ENCODE peak calls at places on chromosomes 6 and 20, in four cellular contexts. One of them, this sample, is unnamed.

GRCh38 chr6:65908065-65908464 is 201.0 kb upstream of the EYS start:
- DNase-seq in esophagus squamous epithelium: no peak
- DNase-seq in uterus: no peak
- DNase-seq in heart left ventricle: no peak
- DNase-seq in this sample: no peak

GRCh38 chr20:39109933-39110818 is 148.0 kb downstream of the DHX35 start:
- DNase-seq in uterus: no peak
- DNase-seq in esophagus squamous epithelium: no peak
- DNase-seq in heart left ventricle: no peak
- DNase-seq in this sample: no peak

GRCh38 chr6:52310932-52311331 is 26.4 kb upstream of the MCM3 start:
- DNase-seq in uterus: no peak
- DNase-seq in esophagus squamous epithelium: no peak
- DNase-seq in heart left ventricle: no peak
- DNase-seq in this sample: no peak

GRCh38 chr6:119173249-119174084 is 95.0 kb upstream of the FAM184A start:
- DNase-seq in uterus: no peak
- DNase-seq in esophagus squamous epithelium: no peak
- DNase-seq in heart left ventricle: no peak
- DNase-seq in this sample: no peak

GRCh38 chr20:32945710-32946221 is 58.5 kb downstream of the SUN5 start:
- DNase-seq in uterus: no peak
- DNase-seq in heart left ventricle: no peak
- DNase-seq in esophagus squamous epithelium: no peak
- DNase-seq in this sample: no peak

GRCh38 chr20:19893356-19893755 is 123.8 kb upstream of the NAA20 start:
- DNase-seq in uterus: no peak
- DNase-seq in esophagus squamous epithelium: no peak
- DNase-seq in heart left ventricle: no peak
- DNase-seq in this sample: no peak

GRCh38 chr6:1770435-1770843 is 160.7 kb downstream of the FOXC1 start:
- DNase-seq in esophagus squamous epithelium: no peak
- DNase-seq in heart left ventricle: no peak
- DNase-seq in uterus: no peak
- DNase-seq in this sample: no peak

GRCh38 chr6:33672808-33673207 is 38.7 kb downstream of the UQCC2 start:
- DNase-seq in esophagus squamous epithelium: no peak
- DNase-seq in heart left ventricle: peak; percentile 80
- DNase-seq in uterus: peak; percentile 90
- DNase-seq in this sample: no peak

GRCh38 chr6:40512340-40512739 is 74.8 kb downstream of the LRFN2 start:
- DNase-seq in uterus: no peak
- DNase-seq in heart left ventricle: no peak
- DNase-seq in esophagus squamous epithelium: no peak
- DNase-seq in this sample: no peak

GRCh38 chr6:154683756-154684523 is 49.3 kb upstream of the SCAF8 start:
- DNase-seq in uterus: no peak
- DNase-seq in heart left ventricle: no peak
- DNase-seq in esophagus squamous epithelium: no peak
- DNase-seq in this sample: no peak

GRCh38 chr6:102114402-102114801 is 720.9 kb downstream of the GRIK2 start:
- DNase-seq in heart left ventricle: no peak
- DNase-seq in uterus: no peak
- DNase-seq in esophagus squamous epithelium: no peak
- DNase-seq in this sample: no peak

GRCh38 chr6:116206231-116206903 is 47.5 kb downstream of the TSPYL4 start:
- DNase-seq in esophagus squamous epithelium: no peak
- DNase-seq in heart left ventricle: no peak
- DNase-seq in uterus: no peak
- DNase-seq in this sample: no peak

GRCh38 chr6:139364302-139364981 is 10.0 kb downstream of the CITED2 start:
- DNase-seq in esophagus squamous epithelium: no peak
- DNase-seq in uterus: no peak
- DNase-seq in heart left ventricle: no peak
- DNase-seq in this sample: no peak

GRCh38 chr6:10424005-10424404 is 9.1 kb upstream of the TFAP2A start:
- DNase-seq in uterus: no peak
- DNase-seq in heart left ventricle: no peak
- DNase-seq in esophagus squamous epithelium: no peak
- DNase-seq in this sample: no peak

GRCh38 chr20:22182148-22182547 is 402.2 kb downstream of the FOXA2 start:
- DNase-seq in esophagus squamous epithelium: no peak
- DNase-seq in heart left ventricle: no peak
- DNase-seq in uterus: no peak
- DNase-seq in this sample: no peak

GRCh38 chr6:34970962-34971361 is 81.9 kb downstream of the ANKS1A start:
- DNase-seq in esophagus squamous epithelium: no peak
- DNase-seq in uterus: no peak
- DNase-seq in heart left ventricle: no peak
- DNase-seq in this sample: no peak

GRCh38 chr6:128731249-128732165 is 151.4 kb upstream of the LAMA2 start:
- DNase-seq in uterus: no peak
- DNase-seq in heart left ventricle: no peak
- DNase-seq in esophagus squamous epithelium: no peak
- DNase-seq in this sample: no peak

GRCh38 chr6:52577022-52577777 is at the start of gene TRAM2:
- DNase-seq in esophagus squamous epithelium: peak; percentile 27
- DNase-seq in uterus: peak; percentile 87
- DNase-seq in heart left ventricle: peak; percentile 91
- DNase-seq in this sample: no peak

GRCh38 chr6:31035862-31036497 is 25.7 kb downstream of the MUC22 start:
- DNase-seq in esophagus squamous epithelium: no peak
- DNase-seq in uterus: no peak
- DNase-seq in heart left ventricle: no peak
- DNase-seq in this sample: no peak

GRCh38 chr6:160258346-160259142 is at the start of gene SLC22A2:
- DNase-seq in uterus: no peak
- DNase-seq in esophagus squamous epithelium: no peak
- DNase-seq in heart left ventricle: no peak
- DNase-seq in this sample: no peak

GRCh38 chr6:157516319-157517026 is 135.5 kb downstream of the ZDHHC14 start:
- DNase-seq in heart left ventricle: no peak
- DNase-seq in esophagus squamous epithelium: no peak
- DNase-seq in uterus: no peak
- DNase-seq in this sample: no peak

GRCh38 chr20:709864-710761 is 34.5 kb upstream of the SCRT2 start:
- DNase-seq in esophagus squamous epithelium: no peak
- DNase-seq in uterus: no peak
- DNase-seq in heart left ventricle: no peak
- DNase-seq in this sample: no peak

GRCh38 chr6:54419885-54420284 is 111.6 kb downstream of the TINAG start:
- DNase-seq in heart left ventricle: no peak
- DNase-seq in uterus: no peak
- DNase-seq in esophagus squamous epithelium: no peak
- DNase-seq in this sample: no peak

GRCh38 chr20:24948939-24949679 is at the start of gene CST7:
- DNase-seq in uterus: peak; percentile 29
- DNase-seq in heart left ventricle: no peak
- DNase-seq in esophagus squamous epithelium: no peak
- DNase-seq in this sample: peak; percentile 95

GRCh38 chr20:33673411-33674293 is 576 bp downstream of the NECAB3 start:
- DNase-seq in uterus: peak; percentile 37
- DNase-seq in esophagus squamous epithelium: no peak
- DNase-seq in heart left ventricle: no peak
- DNase-seq in this sample: no peak

GRCh38 chr6:169779896-169780295 is 28.5 kb downstream of the ERMARD start:
- DNase-seq in uterus: no peak
- DNase-seq in heart left ventricle: no peak
- DNase-seq in esophagus squamous epithelium: no peak
- DNase-seq in this sample: peak; percentile 64

GRCh38 chr6:13229205-13230085 is 98.9 kb downstream of the TBC1D7 start:
- DNase-seq in heart left ventricle: no peak
- DNase-seq in uterus: no peak
- DNase-seq in esophagus squamous epithelium: no peak
- DNase-seq in this sample: no peak

GRCh38 chr20:561437-562231 is 18.0 kb upstream of the CSNK2A1 start:
- DNase-seq in heart left ventricle: peak; percentile 74
- DNase-seq in esophagus squamous epithelium: no peak
- DNase-seq in uterus: peak; percentile 34
- DNase-seq in this sample: no peak

GRCh38 chr6:169092375-169092774 is 161.3 kb downstream of the THBS2 start:
- DNase-seq in uterus: no peak
- DNase-seq in heart left ventricle: no peak
- DNase-seq in esophagus squamous epithelium: no peak
- DNase-seq in this sample: no peak

GRCh38 chr20:62539646-62540045 is 63.9 kb upstream of the GATA5 start:
- DNase-seq in uterus: no peak
- DNase-seq in heart left ventricle: no peak
- DNase-seq in esophagus squamous epithelium: no peak
- DNase-seq in this sample: no peak
- TF ChIP-seq POLR2A in uterus: no peak
- TF ChIP-seq POLR2A in heart left ventricle: no peak
- TF ChIP-seq POLR2A in esophagus squamous epithelium: no peak
- TF ChIP-seq POLR2A in this sample: no peak

GRCh38 chr20:51300104-51300503 is 242.4 kb downstream of the NFATC2 start:
- DNase-seq in esophagus squamous epithelium: no peak
- DNase-seq in uterus: no peak
- DNase-seq in heart left ventricle: no peak
- DNase-seq in this sample: no peak
- H3K27ac ChIP-seq in esophagus squamous epithelium: no peak overlapping the region
- H3K27ac ChIP-seq in uterus: no peak overlapping the region
- H3K27ac ChIP-seq in heart left ventricle: no peak overlapping the region
- H3K27ac ChIP-seq in this sample: no peak overlapping the region

DNA sequence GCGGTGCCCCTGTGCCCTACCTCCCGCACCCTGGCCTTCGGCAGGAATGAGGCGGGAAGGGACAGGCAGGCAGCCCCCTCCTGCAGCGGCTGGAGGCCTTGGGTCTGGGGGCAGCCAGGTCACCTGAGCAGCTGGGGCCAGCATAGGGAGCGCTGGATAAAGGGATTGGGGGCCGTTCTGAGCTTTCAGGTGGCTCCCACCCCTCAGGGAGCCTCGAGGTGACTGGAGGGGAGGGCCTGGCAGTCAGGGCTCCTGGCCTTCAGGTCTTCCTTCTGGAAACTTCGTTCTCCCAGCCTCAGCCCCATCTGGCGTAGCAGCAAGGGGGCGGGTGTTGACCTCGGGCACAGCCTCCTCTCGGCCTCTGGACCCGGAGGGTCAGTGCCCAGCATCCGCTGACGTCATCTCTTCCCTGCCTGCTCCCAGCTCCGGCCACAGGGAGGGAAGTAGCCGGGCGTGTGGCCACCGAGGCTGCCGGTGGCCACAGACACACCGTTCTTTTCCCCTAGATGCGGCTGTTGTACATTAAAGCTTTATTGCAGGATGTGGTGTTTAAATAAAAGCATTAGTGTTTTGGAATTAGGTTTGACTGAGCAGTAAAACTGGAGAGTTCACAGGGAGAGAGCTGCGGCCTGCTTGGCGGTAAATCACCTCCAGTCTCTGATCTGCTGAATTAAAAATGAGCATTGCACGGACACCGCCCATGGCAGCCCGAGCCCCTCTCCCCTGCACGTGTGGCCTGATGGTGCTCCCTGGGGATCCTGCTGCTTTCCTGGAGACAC is 80.0 kb upstream of the GATA5 start:
- DNase-seq in uterus: no peak
- DNase-seq in esophagus squamous epithelium: no peak
- DNase-seq in heart left ventricle: no peak
- DNase-seq in this sample: no peak
- TF ChIP-seq CTCF in uterus: no peak
- TF ChIP-seq CTCF in esophagus squamous epithelium: no peak
- TF ChIP-seq CTCF in heart left ventricle: no peak
- TF ChIP-seq CTCF in this sample: no peak

GRCh38 chr6:87155272-87155919 is at the start of gene ZNF292:
- DNase-seq in uterus: peak; percentile 94
- DNase-seq in esophagus squamous epithelium: peak; percentile 94
- DNase-seq in heart left ventricle: peak; percentile 94
- DNase-seq in this sample: no peak

GRCh38 chr6:87154641-87155271 is 609 bp upstream of the ZNF292 start:
- DNase-seq in heart left ventricle: no peak
- DNase-seq in uterus: no peak
- DNase-seq in esophagus squamous epithelium: no peak
- DNase-seq in this sample: no peak

GRCh38 chr6:87151471-87151785 is 3.9 kb upstream of the ZNF292 start:
- DNase-seq in esophagus squamous epithelium: no peak
- DNase-seq in heart left ventricle: no peak
- DNase-seq in uterus: no peak
- DNase-seq in this sample: no peak

GRCh38 chr6:87152528-87152950 is 2.8 kb upstream of the ZNF292 start:
- DNase-seq in uterus: no peak
- DNase-seq in esophagus squamous epithelium: no peak
- DNase-seq in heart left ventricle: no peak
- DNase-seq in this sample: peak; percentile 87

DNA sequence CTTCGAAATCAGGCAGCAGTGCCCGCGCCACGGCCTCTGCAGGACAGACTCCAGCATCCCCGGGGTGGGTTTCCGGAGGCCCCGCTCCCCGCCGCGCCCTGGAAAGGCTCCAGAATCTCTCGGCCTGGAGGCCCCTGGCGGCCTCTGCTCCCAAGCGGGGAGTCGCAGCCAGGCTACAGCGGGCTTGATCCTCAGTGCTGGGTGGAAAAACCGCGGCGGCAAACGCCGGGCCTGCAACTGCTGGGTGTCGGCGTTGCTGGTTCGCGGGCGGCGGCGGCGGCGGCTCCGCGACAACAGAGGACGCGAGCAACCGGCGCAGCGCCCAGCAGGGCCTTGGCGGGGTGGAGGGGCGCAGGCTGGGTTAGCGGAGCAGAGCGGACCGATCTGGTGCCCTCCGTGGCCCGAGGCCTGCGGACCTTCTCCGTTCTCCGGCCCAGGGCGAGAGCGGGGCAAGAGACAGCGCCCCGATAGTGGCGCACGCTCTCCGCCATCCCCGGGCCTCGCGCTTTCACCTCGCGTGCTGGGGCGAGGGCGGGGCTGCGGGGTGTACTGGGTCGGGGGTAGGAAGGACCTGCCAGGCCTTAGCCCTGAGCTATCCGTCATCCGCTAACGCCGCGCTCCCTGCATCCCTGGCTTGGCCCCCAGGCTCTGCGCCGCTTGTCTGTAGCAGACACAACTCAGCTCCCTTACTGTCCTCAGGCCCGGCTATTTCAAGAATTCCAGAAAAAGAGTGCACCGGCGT is 3.4 kb upstream of the ZNF292 start:
- DNase-seq in uterus: peak; percentile 66
- DNase-seq in esophagus squamous epithelium: no peak
- DNase-seq in heart left ventricle: peak; percentile 65
- DNase-seq in this sample: no peak
- TF ChIP-seq POLR2A in uterus: no peak
- TF ChIP-seq POLR2A in esophagus squamous epithelium: no peak
- TF ChIP-seq POLR2A in heart left ventricle: no peak
- TF ChIP-seq POLR2A in this sample: peak; percentile 5

DNA sequence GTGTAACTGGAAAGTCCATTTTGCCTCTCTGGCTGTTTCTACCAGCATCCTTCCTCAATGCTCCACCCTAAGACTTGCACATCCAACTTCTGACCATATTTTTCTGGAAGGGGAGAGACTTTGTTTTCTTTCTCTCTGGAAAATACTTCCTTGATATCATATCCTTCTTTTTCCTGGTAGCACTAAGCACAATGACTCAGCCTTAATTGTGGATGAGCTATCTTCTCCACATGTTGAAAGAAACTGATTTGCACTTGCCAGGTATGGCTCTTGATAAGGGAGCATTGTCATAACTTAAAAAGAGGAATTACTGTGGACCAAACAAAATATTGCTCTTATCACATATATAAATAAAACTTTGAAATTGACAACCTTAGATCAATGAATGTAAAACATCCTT is 30.1 kb upstream of the IBTK start:
- DNase-seq in esophagus squamous epithelium: no peak
- DNase-seq in heart left ventricle: no peak
- DNase-seq in uterus: no peak
- DNase-seq in this sample: no peak
- H3K27ac ChIP-seq in esophagus squamous epithelium: no peak overlapping the region
- H3K27ac ChIP-seq in heart left ventricle: no peak overlapping the region
- H3K27ac ChIP-seq in uterus: no peak overlapping the region
- H3K27ac ChIP-seq in this sample: no peak overlapping the region

This sample was measured in vagina.